ENCODE peak calls at places on chromosome 13, in five cellular contexts. E is fibroblast of lung; Y is testis; J is ovary; B is naive thymus-derived CD4-positive, alpha-beta T cell. K is an unnamed sample.

GRCh38 chr13:40980466-40980865 is 38.6 kb downstream of the ELF1 start:
- DNase-seq in B (no peak), E (no peak), J (no peak), Y (no peak), K (no peak)

GRCh38 chr13:112431734-112432133 is 55.6 kb downstream of the SPACA7 start:
- DNase-seq in E (no peak), J (no peak), Y (no peak), B (no peak), K (no peak)

GRCh38 chr13:114143806-114144605 is 11.6 kb upstream of the RASA3 start:
- DNase-seq in Y (no peak), J (peak; percentile 27), B (no peak), E (no peak), K (no peak)

GRCh38 chr13:75318138-75318833 is 163.7 kb downstream of the TBC1D4 start:
- DNase-seq in Y (no peak), B (no peak), J (no peak), E (no peak), K (no peak)

GRCh38 chr13:42396901-42397670 is 125.1 kb downstream of the AKAP11 start:
- DNase-seq in J (no peak), Y (no peak), E (peak; percentile 2), B (no peak), K (no peak)

GRCh38 chr13:113904411-113904810 is 40.5 kb upstream of the GAS6 start:
- DNase-seq in E (no peak), J (peak; percentile 41), Y (peak; percentile 42), B (no peak), K (peak; percentile 64)

GRCh38 chr13:22758245-22758644 is 422.5 kb upstream of the SGCG start:
- DNase-seq in B (no peak), E (no peak), J (no peak), Y (no peak), K (no peak)

GRCh38 chr13:60811581-60811980 is 414.6 kb downstream of the TDRD3 start:
- DNase-seq in E (no peak), J (no peak), Y (no peak), B (no peak), K (no peak)

GRCh38 chr13:39105110-39105509 is 66.9 kb downstream of the NHLRC3 start:
- DNase-seq in E (no peak), B (no peak), Y (no peak), J (no peak), K (no peak)

GRCh38 chr13:28559636-28560259 is 64.8 kb upstream of the FLT1 start:
- DNase-seq in J (no peak), Y (no peak), B (no peak), E (no peak), K (no peak)

GRCh38 chr13:46934749-46935148 is 37.9 kb upstream of the HTR2A start:
- DNase-seq in B (no peak), E (no peak), Y (no peak), J (no peak), K (no peak)

GRCh38 chr13:110233181-110233641 is 73.7 kb downstream of the COL4A1 start:
- DNase-seq in J (no peak), Y (peak; percentile 58), E (peak; percentile 65), B (no peak), K (peak; percentile 62)

GRCh38 chr13:80337011-80337688 is 3.8 kb downstream of the SPRY2 start:
- DNase-seq in J (no peak), Y (no peak), B (no peak), E (peak; percentile 26), K (no peak)

GRCh38 chr13:68888832-68889231 is 1218.8 kb upstream of the ATXN8OS start:
- DNase-seq in Y (no peak), J (no peak), B (no peak), E (no peak), K (no peak)

DNA sequence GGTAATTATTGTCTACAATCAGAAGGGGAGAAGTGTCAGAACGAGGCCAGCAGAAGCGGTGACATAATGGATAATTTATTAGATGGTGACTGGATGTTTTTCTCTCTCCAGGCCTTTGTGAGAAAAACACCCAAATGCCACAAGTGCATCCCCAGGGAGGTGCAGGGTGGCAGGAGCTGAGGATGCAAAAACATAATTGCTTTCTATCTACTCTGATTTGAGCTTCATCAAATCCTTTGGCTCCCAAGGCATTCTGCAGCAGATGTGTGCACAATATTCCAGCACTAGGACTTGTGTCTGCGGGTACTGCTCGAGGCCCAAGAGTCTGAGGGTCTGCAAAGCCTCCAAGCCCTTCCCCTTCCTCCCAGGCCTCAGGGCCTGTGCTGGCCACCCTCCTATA is 220.1 kb upstream of the SERP2 start:
- DNase-seq in B (no peak), Y (no peak), J (no peak), E (no peak), K (no peak)
- H3K4me1 ChIP-seq in B (no peaks in the 10 kb centered on the region), Y (peaks cover 18% of the 10 kb centered on the region), J (peaks cover 6% of the 10 kb centered on the region), E (no peaks in the 10 kb centered on the region), K (peaks cover 30% of the 10 kb centered on the region)

DNA sequence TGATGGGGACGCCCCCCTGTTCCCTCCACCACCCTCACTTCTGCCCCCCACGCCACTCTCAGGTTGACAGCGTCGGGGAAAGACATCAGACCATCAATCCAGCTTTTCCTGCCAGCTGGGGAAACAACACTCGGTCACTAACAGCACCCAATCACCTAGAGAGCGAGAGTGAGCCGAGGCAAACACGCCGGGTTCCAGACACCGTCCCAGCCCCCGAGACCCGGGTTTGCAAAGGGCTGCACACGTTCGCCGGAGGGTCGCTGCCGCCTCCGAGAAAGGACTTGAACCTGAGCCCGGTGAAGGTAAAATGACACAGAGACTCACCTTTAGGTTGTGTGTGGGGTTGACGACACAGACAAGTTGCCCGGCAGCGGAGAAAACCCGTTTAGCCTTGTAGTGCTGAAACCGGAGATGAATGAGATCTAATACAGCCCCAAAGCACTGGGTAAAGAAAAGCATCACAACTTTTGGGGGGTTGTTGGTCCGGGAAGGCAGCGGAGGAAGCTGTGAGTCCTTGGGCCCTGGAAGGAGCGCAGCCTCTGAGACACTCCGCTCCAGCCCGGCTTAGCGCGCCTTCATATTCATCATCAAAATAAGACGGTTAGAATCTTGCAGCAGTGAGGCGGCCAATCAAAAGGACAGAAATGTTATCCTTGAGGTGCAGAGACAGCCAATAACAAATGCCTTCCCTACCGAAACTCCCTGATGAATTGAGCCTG is at the start of gene SIAH3:
- DNase-seq in B (no peak), Y (peak; percentile 64), E (peak; percentile 40), J (no peak), K (no peak)
- H3K4me3 ChIP-seq in B (peak within 1 kb of the TSS; percentile 57), Y (peak within 1 kb of the TSS; percentile 6), E (peak within 1 kb of the TSS; percentile 10), J (peak within 1 kb of the TSS; percentile 16), K (peak within 1 kb of the TSS; percentile 58)

GRCh38 chr13:18964942-18965341 is 216.7 kb downstream of the TUBA3C start:
- DNase-seq in B (no peak), Y (no peak), J (no peak), E (no peak), K (no peak)
- H3K9me3 ChIP-seq in B (no peaks in the 10 kb centered on the region), Y (no peaks in the 10 kb centered on the region), J (no peaks in the 10 kb centered on the region), E (no peaks in the 10 kb centered on the region), K (no peaks in the 10 kb centered on the region)

DNA sequence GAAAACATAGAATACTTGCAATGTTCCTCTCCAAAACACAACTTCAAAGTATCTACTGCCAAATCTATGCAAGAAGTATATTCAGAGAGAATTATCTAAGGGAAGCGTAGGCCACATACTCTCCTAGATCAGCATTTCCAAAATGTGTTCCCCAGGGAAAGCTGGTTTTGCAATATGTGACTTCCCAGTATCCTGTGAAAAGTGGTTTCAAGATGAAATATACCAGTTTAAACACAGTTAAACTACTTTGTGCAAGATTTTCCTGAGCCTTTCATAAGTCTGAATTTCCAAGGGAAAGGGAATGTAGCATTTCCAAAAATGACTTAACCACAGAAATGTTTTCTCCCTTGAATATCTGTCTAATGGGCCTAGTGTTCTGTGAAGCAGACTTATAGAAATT is 7.6 kb downstream of the STARD13 start:
- DNase-seq in E (peak; percentile 51), Y (no peak), B (no peak), J (no peak), K (no peak)
- H3K4me1 ChIP-seq in E (peaks cover 31% of the 10 kb centered on the region), Y (peaks cover 11% of the 10 kb centered on the region), B (no peaks in the 10 kb centered on the region), J (peaks cover 8% of the 10 kb centered on the region), K (peaks cover 100% of the 10 kb centered on the region)

GRCh38 chr13:73198888-73199497 is 140.2 kb downstream of the KLF5 start:
- DNase-seq in J (no peak), Y (no peak), B (no peak), E (peak; percentile 16), K (no peak)
- H3K4me3 ChIP-seq in J (no peak overlapping the region), Y (no peak overlapping the region), B (no peak overlapping the region), E (no peak overlapping the region), K (no peak overlapping the region)

GRCh38 chr13:50384724-50385123 is 369.5 kb downstream of the KCNRG start:
- DNase-seq in B (no peak), Y (no peak), E (no peak), J (no peak), K (no peak)
- H3K9me3 ChIP-seq in B (no peaks in the 10 kb centered on the region), Y (no peaks in the 10 kb centered on the region), E (no peaks in the 10 kb centered on the region), J (no peaks in the 10 kb centered on the region), K (peaks cover 18% of the 10 kb centered on the region)

K was measured in left ventricle myocardium inferior.